ENCODE peak calls at places on chromosomes 7 and 10, in nine cellular contexts. G, W, U, P, Z, B, M, S and T are unnamed samples. For H3K4me1 and H3K27me3, the result is how much of the 10 kb centered on the place peaks cover.

GRCh38 chr7:143008007-143008901 is 18.7 kb downstream of the OR9A2 start:
- DNase-seq in U (peak), P (peak), M (peak), W (peak), S (peak), B (peak), Z (peak), G (peak), T (peak)

GRCh38 chr10:79111427-79111826 is 42.7 kb downstream of the ZMIZ1 start:
- DNase-seq in U (no peak), B (no peak), S (no peak), M (peak), Z (no peak), P (no peak), G (peak), W (no peak), T (no peak)

GRCh38 chr10:110643670-110644597 is at the start of gene RBM20:
- DNase-seq in U (no peak), Z (peak), B (no peak), W (peak), P (no peak), S (no peak), G (no peak), M (peak), T (no peak)

GRCh38 chr7:2384354-2385243 is 18.8 kb upstream of the CHST12 start:
- DNase-seq in B (no peak), U (no peak), M (no peak), S (no peak), P (no peak), W (no peak), G (no peak), Z (no peak), T (no peak)

GRCh38 chr7:41003031-41003925 is 699.6 kb downstream of the INHBA start:
- DNase-seq in S (no peak), U (peak), M (no peak), G (peak), W (peak), P (no peak), B (peak), Z (peak), T (peak)

GRCh38 chr10:110711382-110711781 is 67.2 kb downstream of the RBM20 start:
- DNase-seq in P (no peak), Z (no peak), W (no peak), U (no peak), M (no peak), G (no peak), B (no peak), S (no peak), T (no peak)

GRCh38 chr10:56823849-56824248 is 462.8 kb upstream of the ZWINT start:
- DNase-seq in P (no peak), W (peak), U (no peak), M (no peak), B (no peak), G (no peak), Z (no peak), S (no peak), T (peak)

GRCh38 chr7:70797109-70797514 is 334.8 kb upstream of the GALNT17 start:
- DNase-seq in W (no peak), P (no peak), G (no peak), B (no peak), Z (no peak), U (no peak), M (no peak), S (no peak), T (no peak)

GRCh38 chr10:87619705-87620104 is 40.0 kb upstream of the PAPSS2 start:
- DNase-seq in M (no peak), Z (no peak), S (no peak), U (no peak), P (no peak), W (no peak), B (peak), G (no peak), T (no peak)

GRCh38 chr7:120055300-120055699 is 217.7 kb upstream of the KCND2 start:
- DNase-seq in Z (no peak), M (no peak), B (no peak), S (no peak), G (peak), P (no peak), U (no peak), W (no peak), T (no peak)

GRCh38 chr7:76338298-76339084 is 20.3 kb downstream of the YWHAG start:
- DNase-seq in Z (peak), W (no peak), P (no peak), M (no peak), S (no peak), G (no peak), U (no peak), B (no peak), T (no peak)

GRCh38 chr7:44367475-44368030 is 42.2 kb upstream of the CAMK2B start:
- DNase-seq in B (no peak), P (no peak), W (no peak), U (no peak), Z (no peak), M (no peak), S (no peak), G (no peak), T (no peak)

GRCh38 chr7:116525298-116525912 is 569 bp downstream of the CAV1 start:
- DNase-seq in W (no peak), Z (peak), B (peak), M (no peak), S (no peak), G (no peak), P (peak), U (no peak), T (peak)

GRCh38 chr7:102012941-102013461 is 195.6 kb downstream of the CUX1 start:
- DNase-seq in G (peak), S (no peak), Z (no peak), U (no peak), P (no peak), M (no peak), B (no peak), W (no peak), T (no peak)

DNA sequence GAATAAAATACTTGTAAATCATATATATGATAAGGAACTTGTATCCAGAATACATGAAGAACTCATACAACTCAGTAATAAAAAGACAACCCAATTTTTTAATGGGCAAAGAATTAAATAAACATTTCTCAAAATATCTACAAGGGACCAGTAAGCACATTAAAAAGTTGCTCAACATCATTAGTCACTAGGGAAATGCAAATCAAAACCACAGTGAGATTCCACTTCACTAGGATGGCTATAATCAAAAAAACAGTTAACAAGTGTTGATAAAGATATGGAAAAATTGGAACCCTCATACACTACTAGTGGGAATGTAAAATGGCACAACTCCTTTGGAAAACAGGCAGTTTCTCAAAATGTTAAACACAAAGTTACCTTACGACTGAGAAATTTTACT is 40.3 kb upstream of the YAE1 start:
- DNase-seq in S (no peak), B (no peak), U (no peak), W (no peak), Z (no peak), G (no peak), M (no peak), P (no peak), T (no peak)
- H3K4me3 ChIP-seq in S (no peak), B (no peak), U (no peak), W (no peak), Z (no peak), G (no peak), M (no peak), P (no peak), T (no peak)

GRCh38 chr10:114343623-114344306 is 60.5 kb downstream of the AFAP1L2 start:
- DNase-seq in W (no peak), Z (no peak), M (no peak), G (no peak), B (no peak), P (no peak), S (no peak), U (no peak), T (no peak)
- H3K4me1 ChIP-seq in W (under half), Z (under half), M (under half), G (under half), B (under half), P (under half), S (under half), U (under half), T (under half)

DNA sequence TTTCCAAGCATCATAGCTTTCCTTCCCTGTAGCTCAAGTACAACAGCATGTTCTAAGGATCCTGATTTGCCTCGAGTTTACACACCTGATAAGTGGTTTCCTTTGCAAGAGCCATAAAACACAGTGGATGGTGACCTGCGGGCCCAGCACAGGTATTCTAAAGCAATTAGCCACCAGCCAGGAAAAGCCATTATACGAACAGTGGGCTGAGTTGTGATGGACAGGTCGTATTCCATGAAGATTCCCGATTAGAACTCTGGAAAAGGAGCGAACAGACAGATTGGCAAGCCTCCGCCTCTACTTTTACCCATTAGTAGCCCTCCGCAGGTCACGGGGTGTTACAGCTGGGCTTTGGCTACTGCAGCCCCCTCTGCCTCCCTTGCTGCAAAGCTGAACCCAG is 214.2 kb downstream of the CCSER2 start:
- DNase-seq in W (no peak), S (no peak), P (no peak), Z (no peak), B (no peak), U (no peak), G (no peak), M (no peak), T (no peak)
- H3K27me3 ChIP-seq in W (under half), S (under half), P (under half), Z (under half), B (under half), U (under half), G (under half), M (under half), T (under half)

DNA sequence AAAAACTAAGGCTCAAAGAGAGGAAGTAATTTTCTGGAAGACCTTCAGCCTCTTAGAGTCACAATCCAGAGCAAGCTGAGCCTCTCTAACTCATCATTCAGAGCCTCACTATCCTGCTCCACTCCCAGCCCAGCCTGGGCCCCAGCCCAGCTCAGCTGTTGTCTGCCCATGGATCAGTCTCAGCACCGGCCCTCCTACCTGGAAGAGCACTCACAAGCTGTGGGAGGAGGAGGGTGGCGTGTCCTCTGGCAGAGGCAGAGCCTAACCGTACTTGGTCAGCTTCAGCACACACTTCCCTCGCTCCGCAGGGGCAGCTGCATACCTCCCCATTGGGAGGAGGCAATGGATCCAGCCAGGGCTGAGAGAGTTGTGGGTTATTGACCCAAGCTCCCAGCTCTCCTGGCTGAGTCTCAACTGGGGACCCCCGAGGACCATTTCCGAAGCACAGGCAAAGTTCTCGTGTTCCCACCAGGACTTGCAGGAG is 66.7 kb upstream of the GPR26 start:
- DNase-seq in P (no peak), M (no peak), G (no peak), W (no peak), U (no peak), Z (no peak), B (no peak), S (no peak), T (no peak)
- H3K4me3 ChIP-seq in P (no peak), M (no peak), G (no peak), W (no peak), U (no peak), Z (no peak), B (no peak), S (no peak), T (no peak)

DNA sequence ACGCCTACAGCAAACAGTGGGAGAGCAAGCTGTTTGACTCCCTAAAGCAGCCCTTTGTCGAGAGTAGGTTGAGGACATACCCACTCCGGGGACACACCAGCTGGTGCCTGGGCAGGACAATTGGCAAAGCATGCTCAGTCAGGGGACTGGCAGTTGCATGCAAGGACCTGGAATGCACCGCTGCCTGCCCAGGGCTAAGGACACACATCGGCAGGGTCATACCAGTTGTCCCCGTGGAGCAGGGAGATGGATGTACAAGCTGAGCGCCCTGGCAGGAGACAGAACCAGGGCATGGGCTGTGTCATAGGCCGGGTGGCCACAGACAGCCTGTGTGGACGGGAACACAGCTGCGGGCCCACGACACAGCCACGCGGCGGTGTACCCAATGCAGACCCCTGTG is 18.3 kb upstream of the ELN start:
- DNase-seq in M (no peak), B (no peak), U (no peak), P (no peak), G (no peak), Z (no peak), S (no peak), W (no peak), T (no peak)
- H3K4me1 ChIP-seq in M (under half), B (under half), U (under half), P (under half), G (under half), Z (under half), S (half or more), W (under half), T (under half)

GRCh38 chr10:30036811-30037210 is 22.6 kb downstream of the JCAD start:
- DNase-seq in M (no peak), P (no peak), W (no peak), B (no peak), Z (no peak), S (no peak), U (no peak), G (no peak), T (no peak)

GRCh38 chr10:30037620-30038336 is 21.6 kb downstream of the JCAD start:
- DNase-seq in U (no peak), M (no peak), W (no peak), P (no peak), S (no peak), Z (no peak), B (no peak), G (no peak), T (no peak)

GRCh38 chr10:30036341-30036740 is 23.0 kb downstream of the JCAD start:
- DNase-seq in Z (no peak), S (no peak), W (no peak), G (no peak), P (no peak), M (no peak), U (no peak), B (no peak), T (no peak)

GRCh38 chr10:30038961-30039536 is 20.3 kb downstream of the JCAD start:
- DNase-seq in U (no peak), P (no peak), M (no peak), B (no peak), S (no peak), Z (no peak), G (no peak), W (no peak), T (no peak)

DNA sequence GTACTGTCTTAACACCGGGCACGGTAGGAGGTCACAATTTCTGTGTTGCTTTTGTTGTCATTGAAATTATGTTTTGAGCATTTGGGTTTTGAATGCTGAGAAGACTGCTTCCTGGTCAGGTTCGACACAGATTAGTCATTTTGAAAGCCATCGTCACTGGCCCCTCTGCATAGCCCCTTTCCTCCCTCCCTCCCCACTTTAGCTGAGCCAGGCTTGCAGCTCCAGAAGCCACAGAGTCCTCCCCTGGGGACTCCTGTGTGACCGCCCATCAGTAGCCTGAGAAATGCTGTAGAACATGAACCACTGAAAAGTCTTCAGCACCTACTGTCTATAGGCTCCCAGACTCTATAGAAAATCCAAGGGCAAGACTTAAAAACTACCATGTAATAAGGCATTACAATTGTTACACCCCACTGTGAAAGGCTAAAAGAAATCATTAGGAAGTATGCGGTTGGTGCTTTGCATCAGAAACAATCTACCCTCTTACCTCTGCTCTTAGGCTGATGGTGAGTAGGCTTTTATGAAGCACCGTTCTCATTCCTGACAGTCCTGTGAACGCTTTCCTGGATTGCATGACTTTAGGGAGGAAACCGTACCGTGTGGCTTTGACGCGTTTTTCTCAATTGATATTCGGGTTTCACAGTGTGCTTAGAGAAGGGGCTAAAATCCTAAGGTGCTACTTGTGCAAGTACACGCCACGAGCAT is 24.8 kb downstream of the JCAD start:
- DNase-seq in G (no peak), W (no peak), U (no peak), M (no peak), Z (no peak), S (no peak), P (no peak), B (no peak), T (no peak)
- H3K27me3 ChIP-seq in G (under half), W (under half), U (under half), M (under half), Z (under half), S (under half), P (under half), B (under half), T (under half)

GRCh38 chr10:92758594-92758993 is 68.8 kb downstream of the HHEX start:
- DNase-seq in S (no peak), U (no peak), Z (no peak), G (no peak), W (no peak), M (no peak), P (no peak), B (no peak), T (no peak)

GRCh38 chr10:92763634-92764155 is 73.9 kb downstream of the HHEX start:
- DNase-seq in B (no peak), M (no peak), U (no peak), W (no peak), P (no peak), Z (no peak), G (no peak), S (no peak), T (no peak)

GRCh38 chr10:92761576-92761975 is 71.8 kb downstream of the HHEX start:
- DNase-seq in Z (no peak), P (no peak), W (no peak), G (no peak), M (no peak), S (no peak), B (no peak), U (no peak), T (no peak)

GRCh38 chr10:92757720-92758119 is 68.0 kb downstream of the HHEX start:
- DNase-seq in B (no peak), G (no peak), U (no peak), S (no peak), P (no peak), W (no peak), M (no peak), Z (no peak), T (no peak)

GRCh38 chr10:92760609-92761008 is 70.9 kb downstream of the HHEX start:
- DNase-seq in G (peak), Z (no peak), W (no peak), U (no peak), P (no peak), M (no peak), B (no peak), S (no peak), T (no peak)
- H3K4me3 ChIP-seq in G (no peak), Z (no peak), W (no peak), U (no peak), P (no peak), M (no peak), B (no peak), S (no peak), T (no peak)

DNA sequence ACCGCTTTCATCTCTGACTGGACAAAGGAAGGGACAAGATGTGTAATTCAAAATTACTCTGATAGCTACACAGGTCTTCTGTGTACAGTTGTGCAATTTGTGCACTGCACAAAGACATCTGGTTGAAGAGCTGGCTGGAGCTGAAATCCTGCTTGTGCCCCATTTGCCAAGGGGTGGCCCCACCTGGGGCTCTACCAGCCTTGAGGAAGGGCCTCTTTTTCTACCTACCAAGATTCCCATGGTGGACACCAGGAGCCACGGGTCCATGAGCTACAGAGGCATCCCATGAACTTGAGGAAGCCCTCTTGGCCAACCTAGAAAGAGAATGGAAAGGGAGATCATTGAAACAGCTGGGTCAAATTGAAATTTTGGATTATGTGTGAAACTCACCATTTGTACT is 43.2 kb downstream of the HHEX start:
- DNase-seq in G (no peak), Z (no peak), W (no peak), S (no peak), P (no peak), M (no peak), U (no peak), B (no peak), T (no peak)
- H3K4me1 ChIP-seq in G (under half), Z (under half), W (under half), S (under half), P (under half), M (under half), U (under half), B (under half), T (under half)

GRCh38 chr7:133790911-133791310 is 336.2 kb upstream of the LRGUK start:
- DNase-seq in P (no peak), W (no peak), S (no peak), M (no peak), Z (no peak), B (no peak), G (no peak), U (no peak), T (no peak)

GRCh38 chr7:133794490-133794889 is 332.6 kb upstream of the LRGUK start:
- DNase-seq in M (no peak), Z (no peak), B (no peak), W (no peak), P (no peak), U (no peak), G (peak), S (no peak), T (no peak)

GRCh38 chr7:133786401-133786937 is 340.7 kb upstream of the LRGUK start:
- DNase-seq in S (no peak), G (no peak), U (no peak), W (no peak), Z (no peak), M (no peak), B (no peak), P (no peak), T (no peak)

GRCh38 chr7:133795061-133795460 is 332.1 kb upstream of the LRGUK start:
- DNase-seq in G (no peak), U (no peak), B (no peak), Z (no peak), M (no peak), P (no peak), W (no peak), S (no peak), T (peak)

DNA sequence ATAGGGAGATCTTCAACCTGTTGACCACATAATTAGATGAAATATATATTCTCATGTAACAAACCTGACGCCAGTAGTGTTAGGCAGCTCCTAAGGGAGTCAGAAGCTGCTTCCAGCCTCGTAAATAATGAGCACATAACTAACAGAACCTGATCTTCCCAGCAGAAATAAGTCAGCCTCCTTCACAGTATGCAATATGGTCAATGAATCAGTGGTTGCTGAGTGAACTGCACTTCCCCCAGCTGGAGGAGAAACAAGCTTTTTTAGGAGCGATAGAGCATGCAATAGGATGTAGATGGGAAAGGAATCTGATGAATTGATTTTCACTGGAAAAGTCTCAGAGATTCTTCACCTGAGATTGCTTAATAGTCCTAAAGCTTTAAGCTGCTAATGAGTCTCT is 337.2 kb upstream of the LRGUK start:
- DNase-seq in Z (no peak), G (peak), M (no peak), B (no peak), S (no peak), W (no peak), U (no peak), P (no peak), T (no peak)
- H3K27me3 ChIP-seq in Z (under half), G (under half), M (under half), B (under half), S (under half), W (under half), U (under half), P (under half), T (under half)